ENCODE peak calls at places on chromosomes 6 and 20, in six cellular contexts. B is BE2C; X is CD4-positive, alpha-beta memory T cell; P is endothelial cell of umbilical vein; N is ascending aorta; S is cardiac muscle cell. F is an unnamed sample. For H3K9me3, the result is how much of the 10 kb centered on the place peaks cover.

GRCh38 chr6:139699335-139699734 is 324.9 kb upstream of the CITED2 start:
- DNase-seq in S (peak), B (no peak), N (no peak), P (no peak), X (no peak), F (no peak)

GRCh38 chr6:159894991-159895390 is 4.2 kb downstream of the MAS1 start:
- DNase-seq in N (no peak), B (no peak), S (no peak), P (no peak), X (no peak), F (no peak)

GRCh38 chr6:119040229-119040628 is 38.2 kb downstream of the FAM184A start:
- DNase-seq in S (no peak), B (no peak), P (no peak), N (no peak), X (no peak), F (no peak)

GRCh38 chr6:126531840-126532239 is 191.9 kb downstream of the CENPW start:
- DNase-seq in X (no peak), N (no peak), P (no peak), S (no peak), B (no peak), F (no peak)

GRCh38 chr20:37897008-37897548 is 5.8 kb upstream of the VSTM2L start:
- DNase-seq in B (peak), X (no peak), S (peak), P (no peak), N (no peak), F (peak)

GRCh38 chr6:9131616-9132015 is 696.3 kb upstream of the SLC35B3 start:
- DNase-seq in X (no peak), S (no peak), P (no peak), B (no peak), N (no peak), F (no peak)

GRCh38 chr6:126919947-126920346 is 198.5 kb upstream of the RSPO3 start:
- DNase-seq in X (no peak), S (peak), N (no peak), B (no peak), P (peak), F (no peak)

GRCh38 chr6:105136433-105137350 is 43.1 kb downstream of the POPDC3 start:
- DNase-seq in B (peak), S (peak), X (no peak), P (peak), N (no peak), F (peak)

GRCh38 chr6:26232950-26233607 is 131.9 kb upstream of the BTN3A2 start:
- DNase-seq in N (no peak), B (peak), S (peak), X (peak), P (peak), F (no peak)

GRCh38 chr6:158996863-158997262 is 3.1 kb downstream of the RSPH3 start:
- DNase-seq in N (no peak), S (no peak), X (no peak), P (no peak), B (no peak), F (no peak)

GRCh38 chr6:16729183-16729696 is 32.0 kb downstream of the ATXN1 start:
- DNase-seq in X (no peak), B (no peak), S (peak), P (peak), N (no peak), F (no peak)

GRCh38 chr6:169190144-169190584 is 63.5 kb downstream of the THBS2 start:
- DNase-seq in B (no peak), N (peak), S (peak), P (no peak), X (no peak), F (peak)

GRCh38 chr6:109795994-109796555 is 105.0 kb downstream of the FIG4 start:
- DNase-seq in N (no peak), P (peak), X (no peak), S (peak), B (no peak), F (no peak)

GRCh38 chr20:11274137-11274536 is 600.3 kb upstream of the JAG1 start:
- DNase-seq in N (no peak), S (peak), P (peak), X (no peak), B (peak), F (peak)

GRCh38 chr6:128350416-128351254 is 169.8 kb downstream of the PTPRK start:
- DNase-seq in N (no peak), B (no peak), X (no peak), P (no peak), S (peak), F (no peak)

GRCh38 chr20:63752411-63753101 is 13.0 kb downstream of the SLC2A4RG start:
- DNase-seq in N (no peak), X (no peak), S (no peak), B (no peak), P (no peak), F (no peak)

GRCh38 chr6:25050356-25050755 is 114.6 kb upstream of the RIPOR2 start:
- DNase-seq in B (no peak), P (peak), X (peak), N (no peak), S (peak), F (no peak)

GRCh38 chr20:43936805-43937204 is 22.2 kb downstream of the TOX2 start:
- DNase-seq in X (no peak), N (no peak), S (no peak), P (no peak), B (no peak), F (no peak)

GRCh38 chr6:119066426-119067001 is 11.9 kb downstream of the FAM184A start:
- DNase-seq in P (no peak), N (no peak), X (no peak), S (no peak), B (no peak), F (no peak)

GRCh38 chr6:6091608-6092002 is 84.9 kb upstream of the NRN1 start:
- DNase-seq in B (no peak), S (no peak), N (no peak), P (no peak), X (no peak), F (no peak)

GRCh38 chr20:8454137-8454712 is 322.2 kb downstream of the PLCB1 start:
- DNase-seq in S (peak), P (peak), N (no peak), B (peak), X (no peak), F (no peak)

GRCh38 chr6:142153230-142153629 is 6.2 kb downstream of the VTA1 start:
- DNase-seq in N (no peak), B (no peak), P (no peak), S (no peak), X (no peak), F (no peak)

GRCh38 chr6:25602680-25602982 is 49.4 kb upstream of the SCGN start:
- DNase-seq in B (no peak), P (no peak), S (no peak), N (no peak), X (no peak), F (no peak)

GRCh38 chr6:56529594-56530191 is 113.0 kb downstream of the DST start:
- DNase-seq in S (no peak), N (no peak), B (no peak), X (no peak), P (no peak), F (no peak)

GRCh38 chr6:16521528-16521927 is 239.7 kb downstream of the ATXN1 start:
- DNase-seq in N (no peak), P (no peak), X (no peak), S (no peak), B (no peak), F (no peak)

GRCh38 chr6:7134999-7135735 is 27.4 kb downstream of the RREB1 start:
- DNase-seq in S (no peak), P (no peak), B (no peak), X (no peak), N (no peak), F (no peak)

GRCh38 chr20:13211956-13212618 is 9.0 kb upstream of the ISM1 start:
- DNase-seq in N (no peak), S (no peak), P (no peak), B (no peak), X (no peak), F (no peak)

GRCh38 chr6:27400877-27401642 is 12.5 kb downstream of the ZNF391 start:
- DNase-seq in S (no peak), B (no peak), P (no peak), X (no peak), N (no peak), F (no peak)
- H3K9me3 ChIP-seq in S (under half), B (under half), P (under half), X (under half), N (half or more), F (under half)

GRCh38 chr6:11515773-11516172 is 21.8 kb upstream of the TMEM170B start:
- DNase-seq in N (no peak), X (no peak), P (no peak), S (no peak), B (no peak), F (no peak)
- H3K9me3 ChIP-seq in N (under half), X (under half), P (under half), S (under half), B (under half), F (under half)

GRCh38 chr20:3121955-3122610 is 37.6 kb upstream of the AVP start:
- DNase-seq in X (no peak), N (no peak), P (no peak), S (no peak), B (no peak), F (no peak)
- H3K9me3 ChIP-seq in X (under half), N (under half), P (under half), S (under half), B (under half), F (under half)

GRCh38 chr20:36786246-36786645 is 12.7 kb upstream of the DSN1 start:
- DNase-seq in B (no peak), S (no peak), N (no peak), P (no peak), X (no peak), F (no peak)
- H3K9me3 ChIP-seq in B (under half), S (under half), N (under half), P (under half), X (under half), F (under half)

DNA sequence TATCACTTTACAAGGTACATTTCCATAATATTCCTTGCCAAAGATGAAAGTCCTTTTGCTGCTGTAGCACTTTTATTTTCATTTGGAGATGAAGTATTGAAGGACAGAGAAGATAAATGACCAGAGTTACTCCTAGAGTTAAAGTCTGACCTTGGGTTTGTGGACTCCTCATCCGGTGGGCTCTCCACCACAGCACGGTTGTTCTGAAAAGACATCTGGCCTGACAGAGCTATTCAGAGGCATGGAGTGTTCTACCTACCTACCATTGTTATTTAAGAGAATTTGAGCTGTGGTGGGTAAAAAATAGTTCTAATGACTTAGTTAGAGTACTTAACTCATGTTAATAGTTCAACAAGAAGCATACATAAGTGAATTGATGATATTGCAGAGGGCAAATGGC is 218.4 kb downstream of the CLVS2 start:
- DNase-seq in P (no peak), B (no peak), S (no peak), N (no peak), X (no peak), F (no peak)
- H3K9me3 ChIP-seq in P (under half), B (under half), S (under half), N (under half), X (under half), F (under half)

GRCh38 chr6:23562554-23562953 is 563.5 kb upstream of the NRSN1 start:
- DNase-seq in B (no peak), P (no peak), X (no peak), N (no peak), S (no peak), F (no peak)

GRCh38 chr6:23561732-23562131 is 564.3 kb upstream of the NRSN1 start:
- DNase-seq in S (no peak), P (no peak), B (no peak), X (no peak), N (no peak), F (no peak)

GRCh38 chr6:23559587-23560343 is 566.2 kb upstream of the NRSN1 start:
- DNase-seq in X (no peak), P (no peak), N (no peak), B (no peak), S (no peak), F (peak)

GRCh38 chr6:23568292-23568691 is 557.7 kb upstream of the NRSN1 start:
- DNase-seq in B (no peak), P (no peak), X (no peak), N (no peak), S (no peak), F (no peak)

DNA sequence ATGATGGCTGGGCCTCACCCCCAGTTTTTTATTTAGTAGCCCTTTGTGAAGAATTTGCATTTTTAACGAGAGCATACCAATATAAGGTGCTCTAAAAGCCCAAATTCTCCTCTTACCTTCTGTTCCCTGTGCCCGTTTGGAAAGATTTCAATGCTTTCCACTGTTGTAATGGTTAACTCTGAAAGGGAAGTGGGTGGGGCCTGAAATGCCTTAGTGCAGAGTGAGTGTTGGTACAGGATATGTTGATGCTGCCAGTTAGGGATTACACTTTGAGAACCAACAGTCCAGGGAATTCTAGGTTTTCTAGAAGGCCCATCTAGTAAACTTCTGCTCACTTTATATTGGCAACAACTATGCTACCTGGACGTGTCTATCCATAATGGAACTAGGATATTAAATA is 562.7 kb upstream of the NRSN1 start:
- DNase-seq in B (no peak), X (no peak), P (no peak), N (no peak), S (no peak), F (no peak)
- H3K9me3 ChIP-seq in B (under half), X (under half), P (under half), N (under half), S (under half), F (under half)

GRCh38 chr6:43115365-43115764 is 39.3 kb downstream of the PTK7 start:
- DNase-seq in N (no peak), X (no peak), S (no peak), P (no peak), B (no peak), F (no peak)
- H3K9me3 ChIP-seq in N (under half), X (under half), S (under half), P (under half), B (under half), F (under half)

DNA sequence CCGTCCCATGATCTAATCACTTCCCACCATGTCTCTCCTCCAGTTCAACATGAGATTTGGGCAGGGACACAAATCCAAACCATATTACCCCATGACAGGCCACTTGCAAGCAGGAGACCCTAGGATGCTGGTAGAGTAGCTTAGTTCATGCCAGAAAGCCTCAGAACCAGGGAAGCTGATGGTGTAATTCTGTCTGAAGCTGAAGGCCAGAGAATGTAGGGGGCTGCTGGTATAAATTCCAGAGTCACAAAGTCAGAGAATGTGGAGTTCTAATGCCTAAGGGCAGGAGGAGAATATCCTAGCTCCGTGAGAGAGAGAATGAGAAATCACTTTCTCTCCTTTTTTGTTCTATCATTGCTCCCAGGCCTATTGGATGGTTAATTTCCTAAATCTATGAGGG is 90.3 kb upstream of the IMPG1 start:
- DNase-seq in S (no peak), P (no peak), X (no peak), B (no peak), N (no peak), F (no peak)
- H3K9me3 ChIP-seq in S (under half), P (under half), X (under half), B (under half), N (under half), F (under half)